ENCODE peak calls at places on chromosomes 2 and 18, in six cellular contexts. W is IMR-90; I is neural progenitor cell; O is AG04449; K is CD8-positive, alpha-beta T cell; D is GM06990. F is an unnamed sample.

GRCh38 chr18:72652990-72653593 is 109.0 kb upstream of the CBLN2 start:
- DNase-seq in D (peak; percentile 16), O (no peak), I (peak; percentile 67), W (no peak), K (no peak), F (no peak)

GRCh38 chr2:98867539-98868309 is 68.3 kb downstream of the CRACDL start:
- DNase-seq in W (peak; percentile 33), D (no peak), O (no peak), K (no peak), I (no peak), F (no peak)

GRCh38 chr18:77271720-77272481 is 22.3 kb downstream of the GALR1 start:
- DNase-seq in K (no peak), I (no peak), W (peak; percentile 42), D (no peak), O (peak; percentile 5), F (no peak)

GRCh38 chr2:137252934-137253333 is 487.6 kb downstream of the THSD7B start:
- DNase-seq in K (no peak), W (no peak), I (no peak), D (no peak), O (no peak), F (no peak)

GRCh38 chr2:74881176-74881575 is 47.2 kb downstream of the HK2 start:
- DNase-seq in O (no peak), K (no peak), W (no peak), D (no peak), I (no peak), F (no peak)

GRCh38 chr18:25875574-25875973 is 214.8 kb downstream of the SS18 start:
- DNase-seq in W (no peak), I (no peak), D (no peak), O (no peak), K (no peak), F (no peak)

GRCh38 chr18:45935591-45936335 is 31.4 kb downstream of the EPG5 start:
- DNase-seq in O (no peak), K (no peak), I (no peak), W (peak; percentile 75), D (no peak), F (no peak)

GRCh38 chr2:85133751-85134254 is 611 bp downstream of the TCF7L1 start:
- DNase-seq in K (no peak), O (no peak), D (peak; percentile 21), W (peak; percentile 46), I (no peak), F (no peak)

GRCh38 chr2:216195565-216195978 is 86.4 kb downstream of the XRCC5 start:
- DNase-seq in W (peak; percentile 94), D (no peak), K (no peak), I (no peak), O (peak; percentile 57), F (no peak)

GRCh38 chr2:200033939-200034338 is 78.6 kb downstream of the MAIP1 start:
- DNase-seq in O (no peak), I (no peak), K (no peak), D (no peak), W (no peak), F (no peak)

GRCh38 chr2:168851674-168852320 is 38.4 kb downstream of the SPC25 start:
- DNase-seq in I (no peak), D (no peak), K (no peak), O (peak; percentile 26), W (peak; percentile 84), F (no peak)

DNA sequence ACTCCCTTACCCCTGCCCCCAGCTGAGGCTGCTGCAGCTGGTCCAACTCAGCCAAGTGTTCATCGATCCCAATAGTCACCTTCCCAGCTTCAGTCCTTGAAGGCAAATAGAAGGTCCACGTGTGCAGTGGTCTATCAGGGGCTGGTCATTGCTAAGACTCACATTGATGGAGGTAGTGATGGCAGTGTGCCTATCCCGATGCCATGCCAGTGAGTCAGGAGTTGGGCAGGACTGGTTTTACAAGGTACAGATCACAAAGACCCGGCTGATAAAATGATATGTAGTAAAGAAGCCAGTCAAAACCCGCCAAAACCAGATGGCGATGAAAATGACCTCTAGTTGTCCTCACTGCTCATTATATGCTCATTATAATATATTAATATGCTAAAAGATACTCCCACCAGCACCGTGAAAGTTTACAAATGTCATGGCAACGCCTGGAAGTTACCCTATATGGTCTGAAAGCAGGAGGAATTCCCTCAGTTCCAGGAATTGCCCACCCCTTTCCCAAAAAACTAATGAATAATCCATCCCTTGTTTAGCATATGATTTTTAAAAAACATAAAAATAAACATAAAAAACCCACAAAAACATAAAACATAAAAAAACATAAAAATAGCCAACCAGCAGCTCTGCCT is 2.9 kb upstream of the C2orf80 start:
- DNase-seq in I (no peak), O (no peak), K (no peak), W (no peak), D (no peak), F (no peak)
- H3K4me3 ChIP-seq in I (no peak overlapping the region), O (no peak overlapping the region), K (no peak overlapping the region), W (no peak overlapping the region), D (no peak overlapping the region), F (no peak overlapping the region)

DNA sequence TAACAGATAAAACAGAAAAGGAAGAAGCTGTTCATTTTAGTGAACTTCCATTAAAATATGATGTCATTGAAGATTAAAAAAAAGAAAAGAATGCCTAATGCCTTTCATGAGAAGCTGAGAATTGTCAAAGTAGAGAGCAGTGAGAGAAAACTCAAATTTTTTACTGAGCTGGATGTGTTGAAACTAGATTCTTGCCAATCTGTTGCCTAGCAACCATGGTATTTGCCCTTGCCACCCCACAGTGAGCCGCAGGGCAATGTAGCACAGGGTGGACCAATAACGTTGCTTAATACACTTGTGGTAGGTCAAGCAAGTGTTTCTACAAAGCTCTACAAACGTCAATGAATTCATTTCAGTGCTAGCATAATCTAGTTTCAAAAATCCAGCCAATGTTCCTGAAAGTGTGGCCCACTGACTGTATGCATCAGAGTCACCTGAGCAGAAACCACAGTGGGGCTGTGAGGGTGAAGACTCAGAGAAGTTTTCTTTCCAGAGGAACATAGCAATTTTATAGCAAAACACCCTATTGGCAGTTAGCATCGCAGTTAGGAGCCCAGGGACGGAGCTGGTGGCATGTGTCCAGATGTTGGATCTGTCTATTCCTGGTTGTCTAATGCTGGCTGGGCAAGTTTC is 132.3 kb downstream of the DOCK10 start:
- DNase-seq in O (peak; percentile 68), K (no peak), W (peak; percentile 73), I (peak; percentile 27), D (no peak), F (peak; percentile 46)
- H3K4me3 ChIP-seq in O (no peak overlapping the region), K (no peak overlapping the region), W (no peak overlapping the region), I (no peak overlapping the region), D (no peak overlapping the region), F (no peak overlapping the region)

GRCh38 chr2:237631029-237631785 is 3.8 kb downstream of the LRRFIP1 start:
- DNase-seq in W (no peak), D (no peak), K (no peak), O (no peak), I (no peak), F (no peak)

GRCh38 chr2:237629739-237630138 is 2.4 kb downstream of the LRRFIP1 start:
- DNase-seq in K (no peak), D (no peak), W (peak; percentile 73), I (no peak), O (no peak), F (no peak)

GRCh38 chr2:237629188-237629534 is 1.8 kb downstream of the LRRFIP1 start:
- DNase-seq in O (no peak), W (peak; percentile 41), D (no peak), K (no peak), I (no peak), F (no peak)

GRCh38 chr2:237631801-237632585 is 4.6 kb downstream of the LRRFIP1 start:
- DNase-seq in K (no peak), W (no peak), D (no peak), I (no peak), O (no peak), F (no peak)

DNA sequence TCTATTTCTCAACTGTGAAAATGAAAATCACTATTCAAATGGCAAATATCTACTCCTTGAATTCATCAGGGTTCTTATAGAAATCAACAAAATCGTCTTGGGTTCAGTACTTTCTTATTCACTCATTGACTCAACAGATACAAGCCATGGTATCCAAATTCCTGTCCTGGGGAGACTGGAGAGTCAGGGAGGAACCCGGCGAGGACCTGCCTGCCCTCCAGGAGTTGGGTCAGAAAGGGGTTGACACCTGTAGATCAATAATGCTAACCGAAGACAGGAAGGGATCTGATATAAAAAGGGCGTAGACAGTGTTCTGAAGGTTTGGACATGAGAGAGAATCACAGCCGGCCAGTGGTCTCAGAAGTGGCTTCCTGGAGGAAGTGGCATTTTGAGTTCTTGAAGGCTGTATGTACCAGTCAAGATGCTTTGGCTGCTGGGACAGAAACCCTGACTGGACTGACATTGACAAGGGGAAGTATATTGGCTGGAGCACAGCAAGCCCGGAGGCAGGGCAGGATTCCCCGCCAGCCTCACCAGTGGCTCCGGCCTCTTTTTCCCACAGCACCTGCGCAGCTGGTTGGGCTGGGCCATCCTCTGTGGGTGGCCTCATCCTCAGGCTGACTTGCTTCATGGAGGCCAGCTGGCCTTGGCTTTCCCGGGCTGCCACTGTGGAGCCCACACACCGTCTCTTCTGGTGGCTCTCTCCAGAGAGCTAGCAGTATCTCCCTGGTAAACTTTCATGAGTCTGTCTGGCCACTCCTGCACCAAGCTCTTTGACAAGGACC is 3.0 kb downstream of the LRRFIP1 start:
- DNase-seq in W (no peak), K (no peak), I (no peak), O (no peak), D (no peak), F (no peak)
- H3K4me3 ChIP-seq in W (no peak overlapping the region), K (no peak overlapping the region), I (no peak overlapping the region), O (no peak overlapping the region), D (no peak overlapping the region), F (no peak overlapping the region)

GRCh38 chr18:12908706-12909105 is 24.7 kb upstream of the PTPN2 start:
- DNase-seq in I (no peak), D (no peak), K (no peak), W (no peak), O (no peak), F (no peak)

GRCh38 chr18:12907258-12907925 is 23.4 kb upstream of the PTPN2 start:
- DNase-seq in W (peak; percentile 72), I (peak; percentile 42), K (no peak), D (no peak), O (peak; percentile 45), F (no peak)

GRCh38 chr18:12906773-12907172 is 22.7 kb upstream of the PTPN2 start:
- DNase-seq in I (no peak), K (no peak), D (no peak), W (no peak), O (no peak), F (no peak)

GRCh38 chr18:12911928-12912703 is 28.1 kb upstream of the PTPN2 start:
- DNase-seq in I (no peak), D (no peak), W (no peak), K (no peak), O (no peak), F (no peak)

DNA sequence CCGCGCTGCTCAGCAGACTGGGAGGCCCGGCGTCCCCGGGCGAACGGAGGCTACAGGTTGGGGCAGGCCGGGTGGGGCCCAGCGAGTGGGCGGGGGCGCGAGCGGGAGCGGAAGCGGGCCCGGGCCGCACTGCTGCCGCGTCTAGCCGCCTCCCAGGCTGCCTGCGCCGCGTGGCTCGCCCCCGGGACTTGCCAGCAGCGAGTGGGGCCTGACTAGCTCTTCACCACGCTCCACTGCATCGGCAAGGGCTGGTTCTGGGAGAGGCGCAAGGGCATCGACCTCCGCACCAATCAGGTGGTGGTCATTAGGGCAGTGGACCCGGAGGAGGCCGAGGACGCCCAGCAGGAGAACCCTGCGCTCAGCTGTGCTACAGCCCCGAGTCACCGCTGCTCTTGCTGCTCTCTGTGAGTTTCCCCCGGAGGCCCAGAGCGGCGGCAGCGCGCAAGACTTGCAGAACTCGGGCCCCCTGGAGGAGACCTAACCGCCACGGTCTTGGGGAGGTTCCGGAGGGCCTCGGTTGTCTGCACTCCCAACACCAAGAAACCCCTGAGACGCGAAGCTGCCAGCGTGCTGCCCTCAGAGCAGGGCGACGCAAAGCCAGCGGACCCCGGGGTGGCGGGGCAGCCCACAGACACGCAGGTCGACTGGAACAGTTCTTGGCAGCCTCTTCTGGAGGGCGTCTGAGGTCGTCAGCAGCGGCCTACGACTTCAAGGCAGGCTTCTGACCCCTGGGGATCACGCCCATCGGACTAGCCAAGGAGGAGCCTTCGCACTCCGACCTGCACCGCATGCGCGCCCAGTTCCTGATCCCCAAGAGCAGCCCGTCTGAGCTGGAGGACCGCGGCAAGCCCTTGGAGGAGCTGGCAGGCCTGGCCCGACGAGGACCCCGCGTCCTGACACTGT is 27.2 kb upstream of the PTPN2 start:
- DNase-seq in K (peak; percentile 17), D (peak; percentile 63), O (no peak), I (no peak), W (no peak), F (no peak)
- H3K4me3 ChIP-seq in K (peak overlapping the region; percentile 52), D (peak overlapping the region; percentile 33), O (peak overlapping the region; percentile 32), I (no peak overlapping the region), W (no peak overlapping the region), F (peak overlapping the region; percentile 43)

F was measured in CD4-positive, alpha-beta memory T cell.